ENCODE peak calls at places on chromosome 12, in five cellular contexts. W, F, G, L and N are unnamed samples.

GRCh38 chr12:69966409-69966808 is 141.4 kb downstream of the MYRFL start:
- DNase-seq in W (peak), F (peak), G (no peak), L (peak), N (peak)

GRCh38 chr12:119202544-119202943 is 23.8 kb downstream of the HSPB8 start:
- DNase-seq in W (no peak), F (no peak), G (no peak), L (no peak), N (no peak)

GRCh38 chr12:131101703-131102492 is 148.2 kb downstream of the ADGRD1 start:
- DNase-seq in W (no peak), F (no peak), G (no peak), L (no peak), N (no peak)

GRCh38 chr12:19451196-19451595 is 11.9 kb downstream of the AEBP2 start:
- DNase-seq in W (no peak), F (peak), G (peak), L (no peak), N (no peak)

GRCh38 chr12:63138484-63138883 is 12.5 kb downstream of the AVPR1A start:
- DNase-seq in W (no peak), F (no peak), G (no peak), L (no peak), N (no peak)

GRCh38 chr12:47797432-47797831 is 22.3 kb downstream of the HDAC7 start:
- DNase-seq in W (no peak), F (peak), G (peak), L (peak), N (no peak)

GRCh38 chr12:65857875-65858274 is 33.6 kb downstream of the HMGA2 start:
- DNase-seq in W (no peak), F (no peak), G (no peak), L (no peak), N (no peak)

GRCh38 chr12:125518074-125518473 is 452.8 kb downstream of the AACS start:
- DNase-seq in W (no peak), F (peak), G (peak), L (no peak), N (peak)

GRCh38 chr12:117408161-117408791 is 46.9 kb upstream of the NOS1 start:
- DNase-seq in W (no peak), F (peak), G (peak), L (peak), N (peak)

GRCh38 chr12:125861299-125862281 is 796.4 kb downstream of the AACS start:
- DNase-seq in W (no peak), F (no peak), G (no peak), L (no peak), N (no peak)

GRCh38 chr12:20058068-20058467 is 310.3 kb upstream of the PDE3A start:
- DNase-seq in W (no peak), F (no peak), G (no peak), L (no peak), N (no peak)

GRCh38 chr12:76020731-76021672 is 10.6 kb downstream of the PHLDA1 start:
- DNase-seq in W (no peak), F (peak), G (no peak), L (peak), N (peak)

GRCh38 chr12:48489012-48489411 is 6.7 kb downstream of the C12orf54 start:
- DNase-seq in W (no peak), F (no peak), G (no peak), L (no peak), N (peak)

GRCh38 chr12:68612245-68612644 is 1.5 kb downstream of the RAP1B start:
- DNase-seq in W (no peak), F (no peak), G (no peak), L (peak), N (peak)

GRCh38 chr12:131755305-131756113 is 44.6 kb downstream of the SFSWAP start:
- DNase-seq in W (peak), F (peak), G (peak), L (peak), N (no peak)

GRCh38 chr12:62632521-62632920 is 165.9 kb downstream of the MON2 start:
- DNase-seq in W (peak), F (peak), G (peak), L (no peak), N (peak)

GRCh38 chr12:120944645-120945217 is 33.6 kb upstream of the HNF1A start:
- DNase-seq in W (no peak), F (peak), G (peak), L (peak), N (no peak)

GRCh38 chr12:6582196-6582595 is 14.1 kb upstream of the NOP2 start:
- DNase-seq in W (no peak), F (peak), G (peak), L (no peak), N (no peak)

GRCh38 chr12:113222730-113223531 is 1.7 kb downstream of the TPCN1 start:
- DNase-seq in W (peak), F (no peak), G (no peak), L (peak), N (peak)

GRCh38 chr12:130162267-130162666 is at the start of gene FZD10:
- DNase-seq in W (no peak), F (peak), G (peak), L (no peak), N (no peak)

GRCh38 chr12:15982471-15982870 is 71.3 kb downstream of the DERA start:
- DNase-seq in W (no peak), F (peak), G (no peak), L (peak), N (peak)

GRCh38 chr12:132740313-132740646 is 21.4 kb downstream of the ANKLE2 start:
- DNase-seq in W (no peak), F (no peak), G (no peak), L (no peak), N (no peak)

GRCh38 chr12:76264617-76265016 is 83.6 kb downstream of the BBS10 start:
- DNase-seq in W (no peak), F (no peak), G (no peak), L (no peak), N (no peak)

GRCh38 chr12:52730793-52731192 is 27.5 kb upstream of the KRT77 start:
- DNase-seq in W (no peak), F (no peak), G (no peak), L (no peak), N (no peak)

GRCh38 chr12:52727037-52727436 is 23.7 kb upstream of the KRT77 start:
- DNase-seq in W (no peak), F (no peak), G (no peak), L (no peak), N (no peak)

GRCh38 chr12:52728374-52728773 is 25.1 kb upstream of the KRT77 start:
- DNase-seq in W (no peak), F (no peak), G (no peak), L (no peak), N (no peak)

GRCh38 chr12:52730383-52730782 is 27.1 kb upstream of the KRT77 start:
- DNase-seq in W (no peak), F (no peak), G (no peak), L (no peak), N (no peak)

GRCh38 chr12:52729147-52729546 is 25.8 kb upstream of the KRT77 start:
- DNase-seq in W (no peak), F (no peak), G (no peak), L (no peak), N (no peak)
- H3K9ac ChIP-seq in W (no peak), F (no peak), G (no peak), L (no peak), N (no peak)

GRCh38 chr12:108724054-108724889 is 7.0 kb downstream of the CORO1C start:
- DNase-seq in W (no peak), F (peak), G (no peak), L (peak), N (peak)

GRCh38 chr12:108724890-108725151 is 6.5 kb downstream of the CORO1C start:
- DNase-seq in W (no peak), F (no peak), G (no peak), L (no peak), N (no peak)

GRCh38 chr12:108722463-108722862 is 8.9 kb downstream of the CORO1C start:
- DNase-seq in W (no peak), F (no peak), G (no peak), L (no peak), N (no peak)

GRCh38 chr12:108721824-108722223 is 9.5 kb downstream of the CORO1C start:
- DNase-seq in W (no peak), F (no peak), G (no peak), L (no peak), N (no peak)

GRCh38 chr12:108722992-108723766 is 8.1 kb downstream of the CORO1C start:
- DNase-seq in W (no peak), F (peak), G (no peak), L (peak), N (peak)
- H3K9ac ChIP-seq in W (no peak), F (no peak), G (no peak), L (peak), N (peak)

GRCh38 chr12:54360717-54361456 is 3.4 kb downstream of the GPR84 start:
- DNase-seq in W (peak), F (peak), G (peak), L (peak), N (peak)
- H3K9ac ChIP-seq in W (peak), F (no peak), G (no peak), L (no peak), N (peak)

DNA sequence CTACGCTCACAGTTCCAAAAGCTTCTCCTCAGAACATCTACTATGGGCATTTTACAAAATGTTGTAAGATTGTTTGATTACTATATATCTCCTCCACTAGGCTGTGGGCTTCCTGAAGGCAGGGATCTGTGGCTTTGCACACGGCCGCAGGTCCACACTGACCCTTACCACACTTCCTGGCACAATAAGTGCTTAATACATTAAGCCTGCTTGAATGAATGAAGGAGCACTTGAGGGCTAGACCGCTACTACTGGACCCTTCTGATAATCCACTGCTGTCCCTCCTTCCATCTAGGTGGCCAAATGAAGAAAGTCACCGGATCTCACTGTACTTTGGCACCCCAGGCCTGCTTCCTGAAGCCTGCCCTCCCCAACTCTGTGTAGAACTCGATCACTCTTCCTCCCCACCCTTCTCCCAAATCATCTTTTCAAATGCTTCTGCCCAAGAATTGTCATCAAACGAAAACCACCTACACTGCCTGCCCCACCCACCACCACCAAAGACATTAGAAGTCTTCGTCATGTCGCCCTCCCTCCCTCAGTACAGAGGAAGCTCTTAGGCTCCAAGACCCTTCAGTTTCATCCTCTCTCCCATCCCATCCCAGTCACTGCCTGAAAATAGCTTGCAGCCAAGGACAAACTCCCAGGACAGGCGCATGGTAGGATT is 596 bp upstream of the ZBTB39 start:
- DNase-seq in W (no peak), F (no peak), G (no peak), L (no peak), N (no peak)
- H3K9ac ChIP-seq in W (peak), F (peak), G (no peak), L (no peak), N (peak)

GRCh38 chr12:109840349-109841073 is 7.3 kb upstream of the TRPV4 start:
- DNase-seq in W (peak), F (no peak), G (peak), L (peak), N (no peak)
- H3K9ac ChIP-seq in W (no peak), F (no peak), G (no peak), L (no peak), N (no peak)